ENCODE peak calls at places on chromosome 2, in six cellular contexts. One of them, this sample, is unnamed.

GRCh38 chr2:208315081-208315788 is 49.2 kb downstream of the PIKFYVE start:
- DNase-seq in keratinocyte: no peak
- DNase-seq in K562: no peak
- DNase-seq in endothelial cell of umbilical vein: no peak
- DNase-seq in adipocyte: peak; percentile 57
- DNase-seq in cardiac muscle cell: peak; percentile 38
- DNase-seq in this sample: peak; percentile 55

GRCh38 chr2:144346229-144346628 is 173.7 kb downstream of the ZEB2 start:
- DNase-seq in keratinocyte: no peak
- DNase-seq in K562: no peak
- DNase-seq in endothelial cell of umbilical vein: no peak
- DNase-seq in adipocyte: no peak
- DNase-seq in cardiac muscle cell: no peak
- DNase-seq in this sample: no peak

GRCh38 chr2:173043466-173043865 is 32.2 kb upstream of the MAP3K20 start:
- DNase-seq in keratinocyte: no peak
- DNase-seq in K562: no peak
- DNase-seq in endothelial cell of umbilical vein: no peak
- DNase-seq in adipocyte: no peak
- DNase-seq in cardiac muscle cell: no peak
- DNase-seq in this sample: no peak

GRCh38 chr2:224260605-224261004 is 141.3 kb downstream of the FAM124B start:
- DNase-seq in keratinocyte: no peak
- DNase-seq in K562: no peak
- DNase-seq in endothelial cell of umbilical vein: no peak
- DNase-seq in adipocyte: no peak
- DNase-seq in cardiac muscle cell: peak; percentile 42
- DNase-seq in this sample: peak; percentile 62

GRCh38 chr2:182730486-182730885 is 14.4 kb downstream of the DNAJC10 start:
- DNase-seq in keratinocyte: no peak
- DNase-seq in K562: no peak
- DNase-seq in endothelial cell of umbilical vein: no peak
- DNase-seq in adipocyte: no peak
- DNase-seq in cardiac muscle cell: no peak
- DNase-seq in this sample: no peak

GRCh38 chr2:20062615-20063545 is 11.5 kb upstream of the LAPTM4A start:
- DNase-seq in keratinocyte: no peak
- DNase-seq in K562: no peak
- DNase-seq in endothelial cell of umbilical vein: no peak
- DNase-seq in adipocyte: peak; percentile 94
- DNase-seq in cardiac muscle cell: peak; percentile 47
- DNase-seq in this sample: peak; percentile 94

GRCh38 chr2:225487901-225488416 is 88.4 kb downstream of the NYAP2 start:
- DNase-seq in keratinocyte: no peak
- DNase-seq in K562: no peak
- DNase-seq in endothelial cell of umbilical vein: no peak
- DNase-seq in adipocyte: peak; percentile 7
- DNase-seq in cardiac muscle cell: no peak
- DNase-seq in this sample: no peak

GRCh38 chr2:7835693-7836680 is 845.9 kb upstream of the ID2 start:
- DNase-seq in keratinocyte: no peak
- DNase-seq in K562: no peak
- DNase-seq in endothelial cell of umbilical vein: no peak
- DNase-seq in adipocyte: no peak
- DNase-seq in cardiac muscle cell: no peak
- DNase-seq in this sample: no peak

GRCh38 chr2:237171396-237171795 is 85.7 kb downstream of the COPS8 start:
- DNase-seq in keratinocyte: no peak
- DNase-seq in K562: no peak
- DNase-seq in endothelial cell of umbilical vein: peak; percentile 58
- DNase-seq in adipocyte: peak; percentile 97
- DNase-seq in cardiac muscle cell: peak; percentile 97
- DNase-seq in this sample: peak; percentile 99

GRCh38 chr2:200778038-200778437 is 33.7 kb upstream of the BZW1 start:
- DNase-seq in keratinocyte: no peak
- DNase-seq in K562: no peak
- DNase-seq in endothelial cell of umbilical vein: peak; percentile 76
- DNase-seq in adipocyte: peak; percentile 49
- DNase-seq in cardiac muscle cell: peak; percentile 57
- DNase-seq in this sample: peak; percentile 77

GRCh38 chr2:196291873-196292800 is 120.8 kb upstream of the STK17B start:
- DNase-seq in keratinocyte: peak; percentile 73
- DNase-seq in K562: no peak
- DNase-seq in endothelial cell of umbilical vein: no peak
- DNase-seq in adipocyte: peak; percentile 37
- DNase-seq in cardiac muscle cell: no peak
- DNase-seq in this sample: no peak

GRCh38 chr2:234322766-234323465 is 174.0 kb downstream of the ARL4C start:
- DNase-seq in keratinocyte: no peak
- DNase-seq in K562: no peak
- DNase-seq in endothelial cell of umbilical vein: no peak
- DNase-seq in adipocyte: no peak
- DNase-seq in cardiac muscle cell: no peak
- DNase-seq in this sample: no peak

GRCh38 chr2:9675369-9676351 is 44.9 kb upstream of the YWHAQ start:
- DNase-seq in keratinocyte: peak; percentile 62
- DNase-seq in K562: no peak
- DNase-seq in endothelial cell of umbilical vein: peak; percentile 62
- DNase-seq in adipocyte: peak; percentile 86
- DNase-seq in cardiac muscle cell: peak; percentile 82
- DNase-seq in this sample: peak; percentile 81

GRCh38 chr2:152611458-152612231 is 105.6 kb downstream of the PRPF40A start:
- DNase-seq in keratinocyte: no peak
- DNase-seq in K562: no peak
- DNase-seq in endothelial cell of umbilical vein: peak; percentile 56
- DNase-seq in adipocyte: peak; percentile 87
- DNase-seq in cardiac muscle cell: peak; percentile 91
- DNase-seq in this sample: peak; percentile 89

GRCh38 chr2:177265834-177266817 is 1.6 kb upstream of the NFE2L2 start:
- DNase-seq in keratinocyte: no peak
- DNase-seq in K562: no peak
- DNase-seq in endothelial cell of umbilical vein: peak; percentile 43
- DNase-seq in adipocyte: peak; percentile 80
- DNase-seq in cardiac muscle cell: peak; percentile 77
- DNase-seq in this sample: peak; percentile 87

GRCh38 chr2:52881606-52882005 is 886.0 kb upstream of the CHAC2 start:
- DNase-seq in keratinocyte: no peak
- DNase-seq in K562: no peak
- DNase-seq in endothelial cell of umbilical vein: no peak
- DNase-seq in adipocyte: peak; percentile 69
- DNase-seq in cardiac muscle cell: no peak
- DNase-seq in this sample: peak; percentile 55

GRCh38 chr2:72723769-72724370 is 102.0 kb downstream of the EXOC6B start:
- DNase-seq in keratinocyte: no peak
- DNase-seq in K562: no peak
- DNase-seq in endothelial cell of umbilical vein: no peak
- DNase-seq in adipocyte: no peak
- DNase-seq in cardiac muscle cell: no peak
- DNase-seq in this sample: no peak

GRCh38 chr2:69624153-69624552 is 19.4 kb downstream of the AAK1 start:
- DNase-seq in keratinocyte: no peak
- DNase-seq in K562: no peak
- DNase-seq in endothelial cell of umbilical vein: no peak
- DNase-seq in adipocyte: peak; percentile 49
- DNase-seq in cardiac muscle cell: peak; percentile 34
- DNase-seq in this sample: peak; percentile 53

GRCh38 chr2:6523476-6523875 is 342.2 kb downstream of the CMPK2 start:
- DNase-seq in keratinocyte: no peak
- DNase-seq in K562: no peak
- DNase-seq in endothelial cell of umbilical vein: no peak
- DNase-seq in adipocyte: no peak
- DNase-seq in cardiac muscle cell: no peak
- DNase-seq in this sample: no peak

GRCh38 chr2:144480257-144480656 is 39.7 kb downstream of the ZEB2 start:
- DNase-seq in keratinocyte: no peak
- DNase-seq in K562: no peak
- DNase-seq in endothelial cell of umbilical vein: no peak
- DNase-seq in adipocyte: peak; percentile 64
- DNase-seq in cardiac muscle cell: peak; percentile 65
- DNase-seq in this sample: peak; percentile 73

GRCh38 chr2:239186516-239186915 is 214.3 kb downstream of the HDAC4 start:
- DNase-seq in keratinocyte: no peak
- DNase-seq in K562: no peak
- DNase-seq in endothelial cell of umbilical vein: no peak
- DNase-seq in adipocyte: no peak
- DNase-seq in cardiac muscle cell: no peak
- DNase-seq in this sample: no peak

GRCh38 chr2:201880620-201881381 is 74.5 kb downstream of the CDK15 start:
- DNase-seq in keratinocyte: no peak
- DNase-seq in K562: peak; percentile 18
- DNase-seq in endothelial cell of umbilical vein: no peak
- DNase-seq in adipocyte: peak; percentile 58
- DNase-seq in cardiac muscle cell: peak; percentile 30
- DNase-seq in this sample: peak; percentile 64

GRCh38 chr2:217466799-217467198 is 536.0 kb downstream of the TNS1 start:
- DNase-seq in keratinocyte: no peak
- DNase-seq in K562: no peak
- DNase-seq in endothelial cell of umbilical vein: no peak
- DNase-seq in adipocyte: no peak
- DNase-seq in cardiac muscle cell: no peak
- DNase-seq in this sample: no peak

GRCh38 chr2:57443985-57444501 is 602.6 kb upstream of the VRK2 start:
- DNase-seq in keratinocyte: no peak
- DNase-seq in K562: no peak
- DNase-seq in endothelial cell of umbilical vein: no peak
- DNase-seq in adipocyte: no peak
- DNase-seq in cardiac muscle cell: no peak
- DNase-seq in this sample: no peak

GRCh38 chr2:196685792-196686191 is 46.3 kb downstream of the CCDC150 start:
- DNase-seq in keratinocyte: no peak
- DNase-seq in K562: no peak
- DNase-seq in endothelial cell of umbilical vein: no peak
- DNase-seq in adipocyte: no peak
- DNase-seq in cardiac muscle cell: no peak
- DNase-seq in this sample: no peak

GRCh38 chr2:20596973-20597867 is 53.7 kb downstream of the HS1BP3 start:
- DNase-seq in keratinocyte: no peak
- DNase-seq in K562: no peak
- DNase-seq in endothelial cell of umbilical vein: peak; percentile 83
- DNase-seq in adipocyte: no peak
- DNase-seq in cardiac muscle cell: peak; percentile 79
- DNase-seq in this sample: no peak

GRCh38 chr2:197547163-197547900 is 31.5 kb downstream of the MOB4 start:
- DNase-seq in keratinocyte: no peak
- DNase-seq in K562: no peak
- DNase-seq in endothelial cell of umbilical vein: peak; percentile 66
- DNase-seq in adipocyte: no peak
- DNase-seq in cardiac muscle cell: no peak
- DNase-seq in this sample: no peak

GRCh38 chr2:126790987-126791780 is 107.5 kb upstream of the TEX51 start:
- DNase-seq in keratinocyte: no peak
- DNase-seq in K562: no peak
- DNase-seq in endothelial cell of umbilical vein: no peak
- DNase-seq in adipocyte: no peak
- DNase-seq in cardiac muscle cell: no peak
- DNase-seq in this sample: no peak

GRCh38 chr2:216339456-216340279 is 32.6 kb downstream of the MARCHF4 start:
- DNase-seq in keratinocyte: no peak
- DNase-seq in K562: no peak
- DNase-seq in endothelial cell of umbilical vein: peak; percentile 57
- DNase-seq in adipocyte: peak; percentile 67
- DNase-seq in cardiac muscle cell: peak; percentile 83
- DNase-seq in this sample: peak; percentile 94

GRCh38 chr2:168607992-168608391 is 151.9 kb downstream of the CERS6 start:
- DNase-seq in keratinocyte: peak; percentile 61
- DNase-seq in K562: no peak
- DNase-seq in endothelial cell of umbilical vein: no peak
- DNase-seq in adipocyte: peak; percentile 59
- DNase-seq in cardiac muscle cell: peak; percentile 81
- DNase-seq in this sample: peak; percentile 70

GRCh38 chr2:47403829-47404228 is 873 bp downstream of the MSH2 start:
- DNase-seq in keratinocyte: no peak
- DNase-seq in K562: peak; percentile 19
- DNase-seq in endothelial cell of umbilical vein: no peak
- DNase-seq in adipocyte: no peak
- DNase-seq in cardiac muscle cell: no peak
- DNase-seq in this sample: no peak
- H3K4me3 ChIP-seq in keratinocyte: peak overlapping the region; percentile 89
- H3K4me3 ChIP-seq in K562: peak overlapping the region; percentile 65
- H3K4me3 ChIP-seq in endothelial cell of umbilical vein: peak overlapping the region; percentile 76
- H3K4me3 ChIP-seq in adipocyte: peak overlapping the region; percentile 95
- H3K4me3 ChIP-seq in cardiac muscle cell: peak overlapping the region; percentile 80
- H3K4me3 ChIP-seq in this sample: peak overlapping the region; percentile 86

GRCh38 chr2:37326285-37326684 is 1.7 kb upstream of the PRKD3 start:
- DNase-seq in keratinocyte: no peak
- DNase-seq in K562: no peak
- DNase-seq in endothelial cell of umbilical vein: peak; percentile 57
- DNase-seq in adipocyte: peak; percentile 94
- DNase-seq in cardiac muscle cell: peak; percentile 91
- DNase-seq in this sample: peak; percentile 93
- H3K4me3 ChIP-seq in keratinocyte: no peak overlapping the region
- H3K4me3 ChIP-seq in K562: no peak overlapping the region
- H3K4me3 ChIP-seq in endothelial cell of umbilical vein: no peak overlapping the region
- H3K4me3 ChIP-seq in adipocyte: peak overlapping the region; percentile 97
- H3K4me3 ChIP-seq in cardiac muscle cell: no peak overlapping the region
- H3K4me3 ChIP-seq in this sample: peak overlapping the region; percentile 34

GRCh38 chr2:45901468-45902081 is 250.1 kb downstream of the PRKCE start:
- DNase-seq in keratinocyte: no peak
- DNase-seq in K562: no peak
- DNase-seq in endothelial cell of umbilical vein: no peak
- DNase-seq in adipocyte: no peak
- DNase-seq in cardiac muscle cell: no peak
- DNase-seq in this sample: no peak
- H3K4me3 ChIP-seq in keratinocyte: no peak overlapping the region
- H3K4me3 ChIP-seq in K562: no peak overlapping the region
- H3K4me3 ChIP-seq in endothelial cell of umbilical vein: no peak overlapping the region
- H3K4me3 ChIP-seq in adipocyte: no peak overlapping the region
- H3K4me3 ChIP-seq in cardiac muscle cell: no peak overlapping the region
- H3K4me3 ChIP-seq in this sample: no peak overlapping the region

GRCh38 chr2:157447751-157448150 is 3.9 kb upstream of the CYTIP start:
- DNase-seq in keratinocyte: no peak
- DNase-seq in K562: no peak
- DNase-seq in endothelial cell of umbilical vein: no peak
- DNase-seq in adipocyte: no peak
- DNase-seq in cardiac muscle cell: no peak
- DNase-seq in this sample: no peak
- H3K4me3 ChIP-seq in keratinocyte: no peak overlapping the region
- H3K4me3 ChIP-seq in K562: no peak overlapping the region
- H3K4me3 ChIP-seq in endothelial cell of umbilical vein: no peak overlapping the region
- H3K4me3 ChIP-seq in adipocyte: no peak overlapping the region
- H3K4me3 ChIP-seq in cardiac muscle cell: no peak overlapping the region
- H3K4me3 ChIP-seq in this sample: no peak overlapping the region

DNA sequence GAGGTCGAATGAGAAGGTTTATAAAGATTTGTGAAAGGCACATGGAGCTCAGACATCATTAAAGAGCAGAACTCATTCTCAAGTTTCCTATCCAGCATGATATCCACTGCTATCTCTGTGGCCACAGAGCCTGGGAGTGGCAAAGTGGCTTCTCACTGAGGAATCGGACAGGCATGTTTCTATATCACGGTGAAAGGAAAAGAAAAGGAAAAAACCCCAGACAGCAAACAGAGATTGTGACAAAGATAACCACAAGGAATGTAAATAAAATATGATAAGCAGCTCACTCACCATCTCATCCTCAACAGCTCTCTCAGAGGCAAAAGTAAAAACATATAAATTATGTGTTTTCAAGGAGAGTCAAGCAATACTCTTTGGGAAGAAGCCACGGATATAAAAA is 2.5 kb downstream of the PID1 start:
- DNase-seq in keratinocyte: no peak
- DNase-seq in K562: no peak
- DNase-seq in endothelial cell of umbilical vein: no peak
- DNase-seq in adipocyte: no peak
- DNase-seq in cardiac muscle cell: no peak
- DNase-seq in this sample: peak; percentile 34
- H3K4me3 ChIP-seq in keratinocyte: no peak overlapping the region
- H3K4me3 ChIP-seq in K562: no peak overlapping the region
- H3K4me3 ChIP-seq in endothelial cell of umbilical vein: no peak overlapping the region
- H3K4me3 ChIP-seq in adipocyte: peak overlapping the region; percentile 84
- H3K4me3 ChIP-seq in cardiac muscle cell: no peak overlapping the region
- H3K4me3 ChIP-seq in this sample: peak overlapping the region; percentile 81

GRCh38 chr2:120177973-120178372 is 45.2 kb downstream of the TMEM185B start:
- DNase-seq in keratinocyte: no peak
- DNase-seq in K562: no peak
- DNase-seq in endothelial cell of umbilical vein: no peak
- DNase-seq in adipocyte: no peak
- DNase-seq in cardiac muscle cell: no peak
- DNase-seq in this sample: no peak
- H3K4me3 ChIP-seq in keratinocyte: peak overlapping the region; percentile 69
- H3K4me3 ChIP-seq in K562: no peak overlapping the region
- H3K4me3 ChIP-seq in endothelial cell of umbilical vein: no peak overlapping the region
- H3K4me3 ChIP-seq in adipocyte: no peak overlapping the region
- H3K4me3 ChIP-seq in cardiac muscle cell: no peak overlapping the region
- H3K4me3 ChIP-seq in this sample: no peak overlapping the region